ENCODE peak calls at places on chromosomes 3 and 15, in four cellular contexts. One of them, this sample, is unnamed.

GRCh38 chr3:177694316-177694715 is 497.0 kb upstream of the TBL1XR1 start:
- DNase-seq in activated CD4-positive, alpha-beta T cell treated with anti-CD3 and anti-CD28 coated beads for 24 hours: no peak
- DNase-seq in activated T-helper 1 cell treated with anti-CD3 and anti-CD28 coated beads, Interleukin-12 subunit alpha, Interleukin-12 subunit beta, Interleukin-2, Interleukin-4 antibody, amounts not matched to agents 30 ng/mL and 10 ng/mL and 1 ng/mL, durations not matched to agents 14 hours and 24 hours and 36 hours: no peak
- DNase-seq in hepatic stellate cell: no peak
- DNase-seq in this sample: peak; percentile 57

GRCh38 chr3:177037241-177037640 is 160.0 kb downstream of the TBL1XR1 start:
- DNase-seq in hepatic stellate cell: peak; percentile 5
- DNase-seq in activated T-helper 1 cell treated with anti-CD3 and anti-CD28 coated beads, Interleukin-12 subunit alpha, Interleukin-12 subunit beta, Interleukin-2, Interleukin-4 antibody, amounts not matched to agents 30 ng/mL and 10 ng/mL and 1 ng/mL, durations not matched to agents 14 hours and 24 hours and 36 hours: no peak
- DNase-seq in activated CD4-positive, alpha-beta T cell treated with anti-CD3 and anti-CD28 coated beads for 24 hours: no peak
- DNase-seq in this sample: no peak

GRCh38 chr3:46892285-46893145 is 15.0 kb downstream of the PTH1R start:
- DNase-seq in activated T-helper 1 cell treated with anti-CD3 and anti-CD28 coated beads, Interleukin-12 subunit alpha, Interleukin-12 subunit beta, Interleukin-2, Interleukin-4 antibody, amounts not matched to agents 30 ng/mL and 10 ng/mL and 1 ng/mL, durations not matched to agents 14 hours and 24 hours and 36 hours: no peak
- DNase-seq in hepatic stellate cell: peak; percentile 79
- DNase-seq in activated CD4-positive, alpha-beta T cell treated with anti-CD3 and anti-CD28 coated beads for 24 hours: no peak
- DNase-seq in this sample: no peak

GRCh38 chr3:69121950-69122349 is 445 bp downstream of the LMOD3 start:
- DNase-seq in hepatic stellate cell: no peak
- DNase-seq in activated CD4-positive, alpha-beta T cell treated with anti-CD3 and anti-CD28 coated beads for 24 hours: no peak
- DNase-seq in activated T-helper 1 cell treated with anti-CD3 and anti-CD28 coated beads, Interleukin-12 subunit alpha, Interleukin-12 subunit beta, Interleukin-2, Interleukin-4 antibody, amounts not matched to agents 30 ng/mL and 10 ng/mL and 1 ng/mL, durations not matched to agents 14 hours and 24 hours and 36 hours: no peak
- DNase-seq in this sample: no peak

GRCh38 chr15:65044724-65045481 is at the start of gene SLC51B:
- DNase-seq in hepatic stellate cell: no peak
- DNase-seq in activated T-helper 1 cell treated with anti-CD3 and anti-CD28 coated beads, Interleukin-12 subunit alpha, Interleukin-12 subunit beta, Interleukin-2, Interleukin-4 antibody, amounts not matched to agents 30 ng/mL and 10 ng/mL and 1 ng/mL, durations not matched to agents 14 hours and 24 hours and 36 hours: no peak
- DNase-seq in activated CD4-positive, alpha-beta T cell treated with anti-CD3 and anti-CD28 coated beads for 24 hours: no peak
- DNase-seq in this sample: no peak

GRCh38 chr3:172201136-172201989 is 162.0 kb downstream of the FNDC3B start:
- DNase-seq in activated T-helper 1 cell treated with anti-CD3 and anti-CD28 coated beads, Interleukin-12 subunit alpha, Interleukin-12 subunit beta, Interleukin-2, Interleukin-4 antibody, amounts not matched to agents 30 ng/mL and 10 ng/mL and 1 ng/mL, durations not matched to agents 14 hours and 24 hours and 36 hours: no peak
- DNase-seq in hepatic stellate cell: peak; percentile 68
- DNase-seq in activated CD4-positive, alpha-beta T cell treated with anti-CD3 and anti-CD28 coated beads for 24 hours: no peak
- DNase-seq in this sample: no peak

GRCh38 chr15:32957219-32957618 is 237.3 kb downstream of the FMN1 start:
- DNase-seq in hepatic stellate cell: no peak
- DNase-seq in activated CD4-positive, alpha-beta T cell treated with anti-CD3 and anti-CD28 coated beads for 24 hours: no peak
- DNase-seq in activated T-helper 1 cell treated with anti-CD3 and anti-CD28 coated beads, Interleukin-12 subunit alpha, Interleukin-12 subunit beta, Interleukin-2, Interleukin-4 antibody, amounts not matched to agents 30 ng/mL and 10 ng/mL and 1 ng/mL, durations not matched to agents 14 hours and 24 hours and 36 hours: no peak
- DNase-seq in this sample: no peak

GRCh38 chr3:47414666-47415587 is 34.1 kb downstream of the PTPN23 start:
- DNase-seq in activated T-helper 1 cell treated with anti-CD3 and anti-CD28 coated beads, Interleukin-12 subunit alpha, Interleukin-12 subunit beta, Interleukin-2, Interleukin-4 antibody, amounts not matched to agents 30 ng/mL and 10 ng/mL and 1 ng/mL, durations not matched to agents 14 hours and 24 hours and 36 hours: no peak
- DNase-seq in activated CD4-positive, alpha-beta T cell treated with anti-CD3 and anti-CD28 coated beads for 24 hours: no peak
- DNase-seq in hepatic stellate cell: peak; percentile 7
- DNase-seq in this sample: no peak

GRCh38 chr3:150412599-150413069 is 4.5 kb downstream of the TSC22D2 start:
- DNase-seq in activated T-helper 1 cell treated with anti-CD3 and anti-CD28 coated beads, Interleukin-12 subunit alpha, Interleukin-12 subunit beta, Interleukin-2, Interleukin-4 antibody, amounts not matched to agents 30 ng/mL and 10 ng/mL and 1 ng/mL, durations not matched to agents 14 hours and 24 hours and 36 hours: no peak
- DNase-seq in hepatic stellate cell: no peak
- DNase-seq in activated CD4-positive, alpha-beta T cell treated with anti-CD3 and anti-CD28 coated beads for 24 hours: no peak
- DNase-seq in this sample: no peak

GRCh38 chr3:16122155-16122554 is 52.3 kb upstream of the GALNT15 start:
- DNase-seq in activated T-helper 1 cell treated with anti-CD3 and anti-CD28 coated beads, Interleukin-12 subunit alpha, Interleukin-12 subunit beta, Interleukin-2, Interleukin-4 antibody, amounts not matched to agents 30 ng/mL and 10 ng/mL and 1 ng/mL, durations not matched to agents 14 hours and 24 hours and 36 hours: no peak
- DNase-seq in activated CD4-positive, alpha-beta T cell treated with anti-CD3 and anti-CD28 coated beads for 24 hours: no peak
- DNase-seq in hepatic stellate cell: no peak
- DNase-seq in this sample: no peak

GRCh38 chr3:77919244-77919643 is 879.3 kb downstream of the ROBO2 start:
- DNase-seq in activated T-helper 1 cell treated with anti-CD3 and anti-CD28 coated beads, Interleukin-12 subunit alpha, Interleukin-12 subunit beta, Interleukin-2, Interleukin-4 antibody, amounts not matched to agents 30 ng/mL and 10 ng/mL and 1 ng/mL, durations not matched to agents 14 hours and 24 hours and 36 hours: no peak
- DNase-seq in activated CD4-positive, alpha-beta T cell treated with anti-CD3 and anti-CD28 coated beads for 24 hours: no peak
- DNase-seq in hepatic stellate cell: no peak
- DNase-seq in this sample: no peak

GRCh38 chr15:36428102-36428845 is 151.2 kb upstream of the CDIN1 start:
- DNase-seq in hepatic stellate cell: peak; percentile 61
- DNase-seq in activated T-helper 1 cell treated with anti-CD3 and anti-CD28 coated beads, Interleukin-12 subunit alpha, Interleukin-12 subunit beta, Interleukin-2, Interleukin-4 antibody, amounts not matched to agents 30 ng/mL and 10 ng/mL and 1 ng/mL, durations not matched to agents 14 hours and 24 hours and 36 hours: no peak
- DNase-seq in activated CD4-positive, alpha-beta T cell treated with anti-CD3 and anti-CD28 coated beads for 24 hours: no peak
- DNase-seq in this sample: no peak

GRCh38 chr3:11845661-11846060 is 1.0 kb downstream of the TAMM41 start:
- DNase-seq in hepatic stellate cell: no peak
- DNase-seq in activated T-helper 1 cell treated with anti-CD3 and anti-CD28 coated beads, Interleukin-12 subunit alpha, Interleukin-12 subunit beta, Interleukin-2, Interleukin-4 antibody, amounts not matched to agents 30 ng/mL and 10 ng/mL and 1 ng/mL, durations not matched to agents 14 hours and 24 hours and 36 hours: no peak
- DNase-seq in activated CD4-positive, alpha-beta T cell treated with anti-CD3 and anti-CD28 coated beads for 24 hours: no peak
- DNase-seq in this sample: no peak

GRCh38 chr3:55543228-55543627 is 56.1 kb upstream of the WNT5A start:
- DNase-seq in hepatic stellate cell: no peak
- DNase-seq in activated CD4-positive, alpha-beta T cell treated with anti-CD3 and anti-CD28 coated beads for 24 hours: no peak
- DNase-seq in activated T-helper 1 cell treated with anti-CD3 and anti-CD28 coated beads, Interleukin-12 subunit alpha, Interleukin-12 subunit beta, Interleukin-2, Interleukin-4 antibody, amounts not matched to agents 30 ng/mL and 10 ng/mL and 1 ng/mL, durations not matched to agents 14 hours and 24 hours and 36 hours: no peak
- DNase-seq in this sample: no peak

GRCh38 chr15:49124371-49124770 is 31.0 kb downstream of the COPS2 start:
- DNase-seq in hepatic stellate cell: no peak
- DNase-seq in activated T-helper 1 cell treated with anti-CD3 and anti-CD28 coated beads, Interleukin-12 subunit alpha, Interleukin-12 subunit beta, Interleukin-2, Interleukin-4 antibody, amounts not matched to agents 30 ng/mL and 10 ng/mL and 1 ng/mL, durations not matched to agents 14 hours and 24 hours and 36 hours: no peak
- DNase-seq in activated CD4-positive, alpha-beta T cell treated with anti-CD3 and anti-CD28 coated beads for 24 hours: no peak
- DNase-seq in this sample: no peak

GRCh38 chr3:133457465-133458067 is 57.7 kb downstream of the BFSP2 start:
- DNase-seq in activated CD4-positive, alpha-beta T cell treated with anti-CD3 and anti-CD28 coated beads for 24 hours: no peak
- DNase-seq in activated T-helper 1 cell treated with anti-CD3 and anti-CD28 coated beads, Interleukin-12 subunit alpha, Interleukin-12 subunit beta, Interleukin-2, Interleukin-4 antibody, amounts not matched to agents 30 ng/mL and 10 ng/mL and 1 ng/mL, durations not matched to agents 14 hours and 24 hours and 36 hours: no peak
- DNase-seq in hepatic stellate cell: no peak
- DNase-seq in this sample: no peak

GRCh38 chr15:64284037-64284436 is 71.9 kb downstream of the CSNK1G1 start:
- DNase-seq in activated T-helper 1 cell treated with anti-CD3 and anti-CD28 coated beads, Interleukin-12 subunit alpha, Interleukin-12 subunit beta, Interleukin-2, Interleukin-4 antibody, amounts not matched to agents 30 ng/mL and 10 ng/mL and 1 ng/mL, durations not matched to agents 14 hours and 24 hours and 36 hours: no peak
- DNase-seq in hepatic stellate cell: peak; percentile 8
- DNase-seq in activated CD4-positive, alpha-beta T cell treated with anti-CD3 and anti-CD28 coated beads for 24 hours: no peak
- DNase-seq in this sample: no peak

GRCh38 chr3:134299888-134300206 is 49.2 kb upstream of the RYK start:
- DNase-seq in activated CD4-positive, alpha-beta T cell treated with anti-CD3 and anti-CD28 coated beads for 24 hours: no peak
- DNase-seq in hepatic stellate cell: no peak
- DNase-seq in activated T-helper 1 cell treated with anti-CD3 and anti-CD28 coated beads, Interleukin-12 subunit alpha, Interleukin-12 subunit beta, Interleukin-2, Interleukin-4 antibody, amounts not matched to agents 30 ng/mL and 10 ng/mL and 1 ng/mL, durations not matched to agents 14 hours and 24 hours and 36 hours: no peak
- DNase-seq in this sample: no peak

GRCh38 chr3:170953736-170954135 is 45.3 kb upstream of the EIF5A2 start:
- DNase-seq in activated CD4-positive, alpha-beta T cell treated with anti-CD3 and anti-CD28 coated beads for 24 hours: no peak
- DNase-seq in activated T-helper 1 cell treated with anti-CD3 and anti-CD28 coated beads, Interleukin-12 subunit alpha, Interleukin-12 subunit beta, Interleukin-2, Interleukin-4 antibody, amounts not matched to agents 30 ng/mL and 10 ng/mL and 1 ng/mL, durations not matched to agents 14 hours and 24 hours and 36 hours: no peak
- DNase-seq in hepatic stellate cell: no peak
- DNase-seq in this sample: no peak

GRCh38 chr3:48561045-48561736 is 2.4 kb downstream of the UCN2 start:
- DNase-seq in activated T-helper 1 cell treated with anti-CD3 and anti-CD28 coated beads, Interleukin-12 subunit alpha, Interleukin-12 subunit beta, Interleukin-2, Interleukin-4 antibody, amounts not matched to agents 30 ng/mL and 10 ng/mL and 1 ng/mL, durations not matched to agents 14 hours and 24 hours and 36 hours: no peak
- DNase-seq in hepatic stellate cell: peak; percentile 84
- DNase-seq in activated CD4-positive, alpha-beta T cell treated with anti-CD3 and anti-CD28 coated beads for 24 hours: no peak
- DNase-seq in this sample: no peak

GRCh38 chr15:52227456-52227855 is 36.3 kb upstream of the GNB5 start:
- DNase-seq in hepatic stellate cell: peak; percentile 79
- DNase-seq in activated T-helper 1 cell treated with anti-CD3 and anti-CD28 coated beads, Interleukin-12 subunit alpha, Interleukin-12 subunit beta, Interleukin-2, Interleukin-4 antibody, amounts not matched to agents 30 ng/mL and 10 ng/mL and 1 ng/mL, durations not matched to agents 14 hours and 24 hours and 36 hours: peak; percentile 58
- DNase-seq in activated CD4-positive, alpha-beta T cell treated with anti-CD3 and anti-CD28 coated beads for 24 hours: peak; percentile 38
- DNase-seq in this sample: peak; percentile 77

GRCh38 chr3:62131620-62132019 is 241.7 kb downstream of the FEZF2 start:
- DNase-seq in hepatic stellate cell: peak; percentile 7
- DNase-seq in activated T-helper 1 cell treated with anti-CD3 and anti-CD28 coated beads, Interleukin-12 subunit alpha, Interleukin-12 subunit beta, Interleukin-2, Interleukin-4 antibody, amounts not matched to agents 30 ng/mL and 10 ng/mL and 1 ng/mL, durations not matched to agents 14 hours and 24 hours and 36 hours: no peak
- DNase-seq in activated CD4-positive, alpha-beta T cell treated with anti-CD3 and anti-CD28 coated beads for 24 hours: no peak
- DNase-seq in this sample: no peak

GRCh38 chr3:103056552-103056951 is 621.7 kb downstream of the ZPLD1 start:
- DNase-seq in activated T-helper 1 cell treated with anti-CD3 and anti-CD28 coated beads, Interleukin-12 subunit alpha, Interleukin-12 subunit beta, Interleukin-2, Interleukin-4 antibody, amounts not matched to agents 30 ng/mL and 10 ng/mL and 1 ng/mL, durations not matched to agents 14 hours and 24 hours and 36 hours: no peak
- DNase-seq in activated CD4-positive, alpha-beta T cell treated with anti-CD3 and anti-CD28 coated beads for 24 hours: no peak
- DNase-seq in hepatic stellate cell: no peak
- DNase-seq in this sample: no peak

GRCh38 chr3:12350151-12350813 is 61.4 kb downstream of the PPARG start:
- DNase-seq in activated CD4-positive, alpha-beta T cell treated with anti-CD3 and anti-CD28 coated beads for 24 hours: no peak
- DNase-seq in activated T-helper 1 cell treated with anti-CD3 and anti-CD28 coated beads, Interleukin-12 subunit alpha, Interleukin-12 subunit beta, Interleukin-2, Interleukin-4 antibody, amounts not matched to agents 30 ng/mL and 10 ng/mL and 1 ng/mL, durations not matched to agents 14 hours and 24 hours and 36 hours: no peak
- DNase-seq in hepatic stellate cell: no peak
- DNase-seq in this sample: no peak

This sample was measured in GDM1.